ENCODE peak calls at places on chromosomes 12 and 14, in eight cellular contexts. P is lung, I is spleen, K is thyroid gland, X is breast epithelium, Z is heart right ventricle, W is IMR-90, M is mucosa of descending colon. D is an unnamed sample. For H3K4me1, the result is how much of the 10 kb centered on the place peaks cover.

GRCh38 chr12:127393896-127394295 is 873.1 kb upstream of the TMEM132C start:
- DNase-seq in P (no peak), I (no peak), K (no peak), X (no peak), Z (no peak), W (peak), M (no peak), D (no peak)

GRCh38 chr12:39012870-39013269 is 107.5 kb upstream of the CPNE8 start:
- DNase-seq in P (no peak), I (no peak), K (no peak), X (no peak), Z (no peak), W (no peak), M (no peak), D (no peak)

GRCh38 chr14:79051009-79051710 is 881.0 kb downstream of the NRXN3 start:
- DNase-seq in P (no peak), I (no peak), K (no peak), X (no peak), Z (no peak), W (no peak), M (no peak), D (no peak)

GRCh38 chr14:80356413-80356812 is 145.1 kb upstream of the DIO2 start:
- DNase-seq in P (no peak), I (no peak), K (no peak), X (no peak), Z (no peak), W (peak), M (no peak), D (no peak)

GRCh38 chr12:67651380-67651695 is 2.8 kb downstream of the DYRK2 start:
- DNase-seq in P (no peak), I (no peak), K (no peak), X (no peak), Z (no peak), W (peak), M (no peak), D (no peak)

GRCh38 chr12:101671157-101671791 is 26.2 kb upstream of the CHPT1 start:
- DNase-seq in P (peak), I (peak), K (peak), X (no peak), Z (no peak), W (no peak), M (peak), D (no peak)

GRCh38 chr14:92625213-92625612 is 111.6 kb downstream of the RIN3 start:
- DNase-seq in P (no peak), I (no peak), K (no peak), X (no peak), Z (no peak), W (peak), M (no peak), D (no peak)

GRCh38 chr14:89420502-89420901 is 3.5 kb upstream of the FOXN3 start:
- DNase-seq in P (no peak), I (no peak), K (no peak), X (no peak), Z (no peak), W (no peak), M (no peak), D (no peak)

GRCh38 chr14:83885748-83886382 is 1644.1 kb upstream of the FLRT2 start:
- DNase-seq in P (no peak), I (no peak), K (no peak), X (no peak), Z (no peak), W (no peak), M (no peak), D (no peak)

GRCh38 chr12:50283230-50283923 is at the start of gene LIMA1:
- DNase-seq in P (peak), I (peak), K (peak), X (peak), Z (peak), W (peak), M (peak), D (peak)

GRCh38 chr14:59018460-59018859 is 170.0 kb upstream of the DAAM1 start:
- DNase-seq in P (no peak), I (no peak), K (no peak), X (no peak), Z (no peak), W (no peak), M (no peak), D (no peak)

GRCh38 chr14:35385042-35385839 is 19.3 kb downstream of the NFKBIA start:
- DNase-seq in P (peak), I (no peak), K (peak), X (peak), Z (peak), W (peak), M (peak), D (no peak)

GRCh38 chr12:20549115-20549719 is 145.9 kb upstream of the SLCO1C1 start:
- DNase-seq in P (no peak), I (no peak), K (no peak), X (no peak), Z (peak), W (peak), M (no peak), D (no peak)

GRCh38 chr12:127717293-127717692 is 549.7 kb upstream of the TMEM132C start:
- DNase-seq in P (no peak), I (no peak), K (no peak), X (no peak), Z (no peak), W (no peak), M (no peak), D (no peak)

GRCh38 chr12:28602760-28603638 is 412.7 kb downstream of the CCDC91 start:
- DNase-seq in P (no peak), I (no peak), K (no peak), X (no peak), Z (no peak), W (no peak), M (no peak), D (no peak)

GRCh38 chr14:69354383-69355154 is 43.5 kb downstream of the ERH start:
- DNase-seq in P (no peak), I (peak), K (peak), X (no peak), Z (no peak), W (peak), M (peak), D (no peak)

GRCh38 chr14:103834956-103835355 is 12.4 kb downstream of the PPP1R13B start:
- DNase-seq in P (no peak), I (peak), K (no peak), X (no peak), Z (no peak), W (no peak), M (no peak), D (no peak)

GRCh38 chr12:52896190-52897100 is 8.4 kb downstream of the KRT8 start:
- DNase-seq in P (no peak), I (no peak), K (no peak), X (no peak), Z (no peak), W (no peak), M (peak), D (no peak)

GRCh38 chr12:44774815-44775411 is 101.2 kb downstream of the NELL2 start:
- DNase-seq in P (no peak), I (peak), K (peak), X (no peak), Z (no peak), W (peak), M (no peak), D (no peak)

GRCh38 chr14:43754838-43755237 is 752.2 kb downstream of the FSCB start:
- DNase-seq in P (no peak), I (no peak), K (no peak), X (no peak), Z (no peak), W (no peak), M (no peak), D (no peak)

GRCh38 chr12:19223695-19224094 is 94.2 kb downstream of the PLEKHA5 start:
- DNase-seq in P (no peak), I (no peak), K (no peak), X (no peak), Z (no peak), W (peak), M (no peak), D (no peak)

GRCh38 chr12:114674201-114675047 is 9.6 kb downstream of the TBX3 start:
- DNase-seq in P (no peak), I (no peak), K (peak), X (no peak), Z (no peak), W (peak), M (no peak), D (no peak)

GRCh38 chr12:83954071-83954789 is 958.4 kb downstream of the SLC6A15 start:
- DNase-seq in P (no peak), I (no peak), K (no peak), X (no peak), Z (no peak), W (no peak), M (no peak), D (no peak)

GRCh38 chr12:107983871-107984480 is 145.1 kb upstream of the WSCD2 start:
- DNase-seq in P (no peak), I (no peak), K (no peak), X (no peak), Z (no peak), W (no peak), M (no peak), D (no peak)

DNA sequence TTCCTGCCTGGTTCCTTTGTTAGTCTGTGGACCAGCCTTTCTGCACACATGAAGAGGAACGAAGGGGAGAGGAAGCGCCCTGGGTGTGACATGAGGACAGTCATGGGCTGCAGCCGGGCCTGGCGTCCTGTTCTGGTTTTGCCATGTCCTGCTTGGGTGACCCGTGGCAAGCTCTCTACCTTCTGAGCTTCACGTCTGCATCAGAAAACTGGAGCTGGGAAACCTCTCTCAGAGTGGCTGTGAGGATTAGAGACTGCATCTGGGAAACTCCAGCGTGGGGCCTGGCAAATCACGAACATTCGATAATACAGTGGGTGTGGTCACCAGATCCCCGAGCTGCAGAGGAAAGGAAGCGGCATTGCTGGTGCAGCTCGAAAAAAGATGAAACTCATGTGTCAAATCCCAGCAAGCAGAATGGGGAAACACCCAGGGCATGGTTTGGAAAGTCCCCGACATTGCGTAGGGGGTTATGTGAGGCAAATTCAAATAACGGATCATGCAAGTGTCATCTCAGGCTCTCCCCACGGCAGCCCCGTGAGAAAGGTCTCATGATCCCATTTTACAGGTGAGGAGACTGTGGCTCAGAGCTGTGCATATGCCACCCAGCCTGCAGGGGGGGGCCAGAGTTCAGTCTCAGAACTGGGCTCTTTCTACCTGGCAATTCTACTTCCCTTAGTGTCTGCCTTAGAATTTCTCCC is 98.2 kb upstream of the VRK1 start:
- DNase-seq in P (no peak), I (no peak), K (no peak), X (no peak), Z (no peak), W (no peak), M (no peak), D (no peak)
- TF ChIP-seq CTCF in P (no peak), I (no peak), K (no peak), X (no peak), Z (no peak), W (no peak), M (no peak), D (no peak)

DNA sequence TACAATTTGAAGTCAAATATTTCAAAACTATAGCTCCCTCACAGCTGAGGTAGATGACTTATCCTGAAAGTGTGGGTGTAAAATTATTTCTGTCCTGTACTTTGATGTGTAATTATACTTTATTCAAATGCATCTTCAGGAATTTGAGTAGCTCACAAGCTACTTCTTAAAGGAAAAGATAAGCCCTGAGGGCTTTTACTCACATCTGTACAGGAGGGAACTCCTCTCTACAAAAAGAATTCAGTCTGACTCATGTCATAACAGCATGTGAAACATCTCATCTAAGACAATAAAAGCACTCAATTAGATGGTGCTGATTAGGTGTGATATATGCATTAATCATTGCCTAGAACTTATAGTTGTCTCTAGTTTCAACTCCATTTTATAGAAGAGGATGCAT is 452.0 kb downstream of the PRKD1 start:
- DNase-seq in P (no peak), I (no peak), K (no peak), X (no peak), Z (no peak), W (no peak), M (no peak), D (no peak)
- H3K4me1 ChIP-seq in P (under half), I (under half), K (under half), X (under half), Z (under half), W (under half), M (under half), D (under half)

DNA sequence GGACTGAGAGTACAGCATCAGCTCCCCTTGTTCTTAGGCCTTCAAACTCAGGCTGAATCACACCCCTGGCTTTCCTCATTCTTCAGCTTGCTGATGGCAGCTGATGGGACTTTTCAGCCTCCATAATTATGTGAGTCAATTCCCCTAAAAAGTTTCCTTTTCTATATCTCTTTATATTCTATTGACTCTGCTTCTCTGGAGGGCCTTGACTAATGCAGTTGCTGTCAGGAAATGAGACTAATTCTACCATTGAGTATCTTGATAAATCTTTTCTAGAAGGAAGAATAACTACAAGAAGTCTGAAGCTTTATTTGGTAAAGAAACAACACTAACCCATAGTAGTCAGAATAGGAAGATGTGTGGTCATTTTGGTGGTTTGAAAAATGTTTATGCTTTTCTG is 16.0 kb upstream of the CLEC4E start:
- DNase-seq in P (no peak), I (no peak), K (no peak), X (no peak), Z (no peak), W (no peak), M (no peak), D (no peak)
- H3K4me3 ChIP-seq in P (no peak), I (no peak), K (no peak), X (no peak), Z (no peak), W (no peak), M (no peak), D (no peak)

DNA sequence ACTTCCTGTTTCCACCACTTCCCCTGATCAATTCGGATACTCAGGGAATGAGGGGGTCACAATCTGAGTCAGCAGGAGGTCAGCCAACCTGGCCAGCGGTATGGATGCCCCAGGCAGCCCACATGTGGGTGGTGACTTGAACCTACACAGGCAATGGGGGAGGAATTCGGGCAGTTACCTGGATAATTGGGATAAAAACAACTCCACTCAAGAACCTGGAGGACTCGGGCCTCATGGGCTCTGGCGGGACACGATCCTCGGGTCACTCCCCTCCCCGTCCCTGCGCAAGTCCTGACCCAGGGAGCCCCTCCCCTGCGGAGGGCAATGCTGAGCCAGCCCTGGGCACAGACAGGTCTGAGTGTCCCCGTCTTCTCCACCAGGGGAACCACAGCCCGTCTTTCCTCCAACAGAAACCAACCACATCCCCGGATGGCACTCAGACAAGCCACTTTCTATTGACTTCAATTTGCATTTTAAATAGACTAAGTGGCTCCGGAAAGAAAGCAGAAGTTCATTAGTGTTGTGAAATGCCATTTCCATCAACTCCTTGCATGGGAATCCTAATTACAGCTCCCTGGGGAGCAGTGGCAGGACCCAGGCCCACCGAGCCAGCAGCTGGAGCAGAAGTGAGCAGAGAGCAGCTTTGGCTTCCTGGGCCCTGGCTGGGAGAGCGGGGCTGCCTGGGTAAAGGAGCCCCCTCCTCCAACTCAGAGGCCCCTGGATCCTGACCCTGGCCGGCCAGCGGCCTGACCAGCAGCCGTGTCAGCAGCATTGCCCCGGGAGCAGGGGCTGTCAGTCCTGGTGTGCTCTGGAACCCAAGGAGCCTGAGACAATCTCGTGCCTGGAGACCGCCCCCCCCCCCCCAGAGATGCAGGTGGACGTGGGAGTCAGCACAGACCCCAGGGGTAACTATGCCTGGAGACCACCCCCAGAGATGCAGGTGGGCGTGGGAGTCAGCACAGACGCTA is 374.1 kb downstream of the ADGRD1 start:
- DNase-seq in P (no peak), I (no peak), K (no peak), X (peak), Z (no peak), W (no peak), M (no peak), D (no peak)
- TF ChIP-seq CTCF in P (no peak), I (no peak), K (no peak), X (no peak), Z (no peak), W (no peak), M (no peak), D (no peak)

DNA sequence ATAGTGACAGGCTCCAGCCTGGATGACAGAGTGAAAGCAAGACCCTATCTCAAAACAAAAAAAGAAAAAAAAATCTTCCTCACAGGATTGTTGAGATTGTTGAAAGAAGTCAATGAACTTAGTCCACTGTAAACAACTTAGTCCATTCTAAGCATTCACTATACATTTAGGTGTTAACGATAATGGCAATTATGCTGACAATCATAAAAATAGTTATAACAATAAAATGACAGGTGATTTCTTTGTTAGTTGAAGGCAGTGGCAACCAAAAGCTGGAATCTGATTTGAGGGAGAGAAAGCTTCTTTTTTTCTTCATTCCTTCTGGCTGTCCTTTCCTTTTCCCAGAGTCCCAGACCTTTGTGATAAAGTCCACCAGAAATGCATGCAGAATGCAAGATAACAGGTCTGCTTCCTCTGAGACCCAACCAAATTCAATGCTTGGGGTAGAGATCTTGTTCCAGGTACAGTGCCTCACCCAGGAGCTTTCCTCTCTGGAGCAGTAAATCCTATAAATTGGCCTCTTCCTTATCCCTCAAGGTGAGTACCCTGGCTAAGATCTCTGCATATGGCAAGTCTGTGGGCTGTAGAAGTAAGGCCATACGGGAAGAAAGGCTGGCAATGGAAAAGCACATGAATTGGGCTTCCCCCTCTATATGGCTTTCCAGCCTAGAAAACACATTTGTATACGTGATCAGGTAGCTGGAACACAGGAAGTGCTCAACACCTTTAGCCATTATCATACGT is 52.5 kb downstream of the PAX9 start:
- DNase-seq in P (no peak), I (no peak), K (no peak), X (no peak), Z (no peak), W (no peak), M (no peak), D (no peak)
- H3K4me1 ChIP-seq in P (under half), I (under half), K (under half), X (under half), Z (under half), W (under half), M (under half), D (under half)

GRCh38 chr12:104358353-104359003 is 54.9 kb downstream of the EID3 start:
- DNase-seq in P (peak), I (peak), K (peak), X (peak), Z (peak), W (peak), M (no peak), D (peak)
- H3K4me3 ChIP-seq in P (no peak), I (no peak), K (no peak), X (no peak), Z (no peak), W (no peak), M (no peak), D (no peak)

D was measured in thoracic aorta.